ENCODE peak calls at places on chromosomes 1 and 21, in four cellular contexts. Y is astrocyte of the spinal cord, M is AG10803, U is pancreas. X is an unnamed sample.
A peak's percentile ranks its signal among the peaks of the same experiment; 100 is the strongest.

GRCh38 chr1:81834921-81835698 is 34.4 kb downstream of the ADGRL2 start:
- DNase-seq in Y (peak; percentile 26), M (peak; percentile 26), U (no peak), X (no peak)

GRCh38 chr1:47436979-47437517 is 796 bp upstream of the FOXD2 start:
- DNase-seq in Y (peak; percentile 28), M (peak; percentile 23), U (no peak), X (peak; percentile 42)

GRCh38 chr1:229266832-229267500 is 3.9 kb upstream of the RAB4A start:
- DNase-seq in Y (no peak), M (no peak), U (no peak), X (no peak)

GRCh38 chr1:241624925-241625324 is 15.2 kb downstream of the CHML start:
- DNase-seq in Y (no peak), M (no peak), U (no peak), X (no peak)

GRCh38 chr1:209630383-209631219 is 21.6 kb downstream of the LAMB3 start:
- DNase-seq in Y (no peak), M (no peak), U (no peak), X (no peak)

GRCh38 chr1:51679435-51679834 is 62.5 kb downstream of the OSBPL9 start:
- DNase-seq in Y (no peak), M (peak; percentile 24), U (no peak), X (peak; percentile 82)

GRCh38 chr1:65020774-65021173 is 54.4 kb upstream of the JAK1 start:
- DNase-seq in Y (no peak), M (no peak), U (no peak), X (no peak)

GRCh38 chr1:65067491-65068201 is 80.4 kb upstream of the AK4 start:
- DNase-seq in Y (peak; percentile 62), M (peak; percentile 75), U (peak; percentile 81), X (peak; percentile 56)

GRCh38 chr1:3319874-3320245 is 134.6 kb upstream of the ARHGEF16 start:
- DNase-seq in Y (peak; percentile 67), M (peak; percentile 53), U (peak; percentile 74), X (peak; percentile 37)

GRCh38 chr1:27521336-27522147 is 31.6 kb upstream of the WASF2 start:
- DNase-seq in Y (no peak), M (no peak), U (no peak), X (no peak)

GRCh38 chr1:53678507-53678906 is 60.5 kb downstream of the GLIS1 start:
- DNase-seq in Y (no peak), M (peak; percentile 27), U (no peak), X (no peak)

GRCh38 chr1:17550684-17551584 is 11.4 kb downstream of the ARHGEF10L start:
- DNase-seq in Y (no peak), M (peak; percentile 42), U (no peak), X (no peak)
- H3K4me3 ChIP-seq in Y (no peak overlapping the region), M (no peak overlapping the region), U (no peak overlapping the region), X (no peak overlapping the region)

GRCh38 chr1:218996362-218996761 is 177.3 kb upstream of the LYPLAL1 start:
- DNase-seq in Y (no peak), M (no peak), U (no peak), X (peak; percentile 9)
- TF ChIP-seq CTCF in Y (no peak), M (no peak), U (no peak), X (peak; percentile 13)

GRCh38 chr21:35401476-35401875 is 352.4 kb upstream of the RUNX1 start:
- DNase-seq in Y (peak; percentile 37), M (peak; percentile 43), U (no peak), X (no peak)
- H3K4me3 ChIP-seq in Y (no peak overlapping the region), M (no peak overlapping the region), U (no peak overlapping the region), X (no peak overlapping the region)

GRCh38 chr21:37909936-37910335 is 6.3 kb downstream of the KCNJ6 start:
- DNase-seq in Y (no peak), M (no peak), U (no peak), X (no peak)
- TF ChIP-seq CTCF in Y (no peak), M (peak; percentile 9), U (no peak), X (no peak)

GRCh38 chr1:197921235-197922069 is 4.3 kb downstream of the LHX9 start:
- DNase-seq in Y (no peak), M (no peak), U (peak; percentile 64), X (no peak)
- H3K4me3 ChIP-seq in Y (no peak overlapping the region), M (peak overlapping the region; percentile 73), U (no peak overlapping the region), X (peak overlapping the region; percentile 14)

GRCh38 chr1:147201276-147201675 is 23.9 kb downstream of the FMO5 start:
- DNase-seq in Y (no peak), M (no peak), U (no peak), X (peak; percentile 16)
- TF ChIP-seq CTCF in Y (no peak), M (no peak), U (no peak), X (no peak)